ENCODE peak calls at places on chromosomes 7 and 10, in ten cellular contexts. C is lower lobe of right lung, W is GM23248, A is cardiac muscle cell, G is DND-41, R is AG10803, V is adrenal gland, Z is SK-N-SH, N is mammary epithelial cell, X is H1. T is an unnamed sample.

GRCh38 chr10:83806716-83807115 is 332.6 kb upstream of the GHITM start:
- DNase-seq in C (no peak), W (no peak), A (no peak), G (no peak), R (no peak), V (no peak), Z (peak), N (no peak), X (no peak), T (no peak)

GRCh38 chr7:3722396-3722846 is 421.4 kb downstream of the SDK1 start:
- DNase-seq in C (no peak), W (no peak), A (peak), G (no peak), R (no peak), V (no peak), Z (peak), N (no peak), X (peak), T (peak)

GRCh38 chr7:42758124-42758523 is 153.7 kb downstream of the C7orf25 start:
- DNase-seq in C (no peak), W (no peak), A (no peak), G (no peak), R (no peak), V (no peak), Z (no peak), N (no peak), X (no peak), T (no peak)

GRCh38 chr7:30468791-30469190 is 9.8 kb downstream of the NOD1 start:
- DNase-seq in C (no peak), W (peak), A (peak), G (no peak), R (peak), V (no peak), Z (no peak), N (no peak), X (no peak), T (no peak)

GRCh38 chr7:120996333-120996982 is 7.9 kb downstream of the CPED1 start:
- DNase-seq in C (peak), W (peak), A (peak), G (peak), R (peak), V (peak), Z (no peak), N (peak), X (no peak), T (no peak)

GRCh38 chr7:151632750-151633515 is 113.2 kb upstream of the RHEB start:
- DNase-seq in C (peak), W (peak), A (peak), G (no peak), R (peak), V (peak), Z (no peak), N (peak), X (peak), T (peak)

GRCh38 chr7:155544485-155544884 is 1.9 kb downstream of the CNPY1 start:
- DNase-seq in C (no peak), W (no peak), A (no peak), G (no peak), R (no peak), V (no peak), Z (no peak), N (no peak), X (no peak), T (no peak)

GRCh38 chr7:95927781-95928180 is 155.4 kb downstream of the DYNC1I1 start:
- DNase-seq in C (no peak), W (no peak), A (no peak), G (no peak), R (no peak), V (no peak), Z (peak), N (no peak), X (no peak), T (no peak)

GRCh38 chr10:13299437-13300287 is at the start of gene PHYH:
- DNase-seq in C (peak), W (peak), A (peak), G (peak), R (peak), V (peak), Z (peak), N (peak), X (peak), T (peak)

GRCh38 chr7:42628021-42628420 is 283.8 kb downstream of the C7orf25 start:
- DNase-seq in C (no peak), W (no peak), A (no peak), G (no peak), R (no peak), V (no peak), Z (no peak), N (no peak), X (no peak), T (no peak)

GRCh38 chr7:84331665-84332064 is 137.1 kb upstream of the SEMA3A start:
- DNase-seq in C (no peak), W (no peak), A (no peak), G (no peak), R (peak), V (no peak), Z (no peak), N (no peak), X (no peak), T (no peak)

DNA sequence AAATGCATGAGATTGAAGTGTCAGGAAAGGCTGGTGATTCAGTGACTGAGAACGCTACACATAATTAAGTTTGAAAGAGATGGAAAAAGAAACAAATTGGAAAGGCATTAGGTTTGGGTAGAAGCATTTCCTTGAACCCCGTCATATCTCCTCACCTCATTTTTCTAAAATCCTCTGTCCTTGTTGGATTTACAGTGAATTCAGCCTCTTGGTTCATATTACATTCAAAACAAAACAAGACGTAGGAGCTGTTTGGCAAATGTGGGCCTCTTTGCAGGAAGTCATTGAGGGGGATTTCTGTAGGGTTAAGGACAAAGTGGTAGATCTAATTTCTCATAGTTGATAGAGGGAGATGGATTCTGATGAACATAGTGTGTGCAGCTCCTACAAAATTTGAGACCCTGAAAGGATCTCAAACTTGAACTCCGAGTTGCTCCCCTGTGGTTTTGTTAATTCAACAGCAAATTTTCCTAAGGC is 628 bp downstream of the TBXAS1 start:
- DNase-seq in C (no peak), W (no peak), A (peak), G (no peak), R (no peak), V (no peak), Z (no peak), N (no peak), X (no peak), T (peak)
- H3K4me3 ChIP-seq in C (peak), W (no peak), A (no peak), G (no peak), R (no peak), V (no peak), Z (no peak), N (no peak), X (no peak), T (peak)

GRCh38 chr10:101235766-101236165 is 6.5 kb upstream of the LBX1 start:
- DNase-seq in C (no peak), W (no peak), A (no peak), G (no peak), R (no peak), V (no peak), Z (no peak), N (no peak), X (no peak), T (no peak)

GRCh38 chr10:101237908-101238731 is 8.9 kb upstream of the LBX1 start:
- DNase-seq in C (no peak), W (no peak), A (no peak), G (no peak), R (no peak), V (no peak), Z (no peak), N (no peak), X (no peak), T (no peak)

GRCh38 chr10:101237080-101237817 is 8.0 kb upstream of the LBX1 start:
- DNase-seq in C (no peak), W (no peak), A (no peak), G (no peak), R (no peak), V (no peak), Z (no peak), N (no peak), X (no peak), T (no peak)

GRCh38 chr10:101238732-101239105 is 9.5 kb upstream of the LBX1 start:
- DNase-seq in C (no peak), W (peak), A (peak), G (no peak), R (no peak), V (no peak), Z (no peak), N (no peak), X (no peak), T (no peak)

GRCh38 chr10:101236376-101237079 is 7.3 kb upstream of the LBX1 start:
- DNase-seq in C (no peak), W (peak), A (peak), G (no peak), R (no peak), V (no peak), Z (no peak), N (no peak), X (peak), T (no peak)
- H3K4me3 ChIP-seq in C (no peak), W (no peak), A (no peak), G (no peak), R (no peak), V (no peak), Z (no peak), N (no peak), X (peak), T (no peak)

GRCh38 chr7:28083998-28084985 is 96.3 kb downstream of the JAZF1 start:
- DNase-seq in C (no peak), W (no peak), A (no peak), G (no peak), R (peak), V (no peak), Z (no peak), N (no peak), X (no peak), T (no peak)
- H3K4me3 ChIP-seq in C (no peak), W (no peak), A (no peak), G (no peak), R (no peak), V (no peak), Z (no peak), N (no peak), X (no peak), T (no peak)

GRCh38 chr7:2627258-2628136 is 4.3 kb upstream of the TTYH3 start:
- DNase-seq in C (no peak), W (no peak), A (no peak), G (no peak), R (no peak), V (no peak), Z (no peak), N (no peak), X (no peak), T (no peak)

GRCh38 chr7:2629740-2630681 is 1.8 kb upstream of the TTYH3 start:
- DNase-seq in C (no peak), W (no peak), A (peak), G (no peak), R (peak), V (no peak), Z (no peak), N (peak), X (no peak), T (no peak)

GRCh38 chr7:2628891-2629290 is 2.9 kb upstream of the TTYH3 start:
- DNase-seq in C (no peak), W (no peak), A (no peak), G (no peak), R (no peak), V (no peak), Z (no peak), N (no peak), X (no peak), T (no peak)

GRCh38 chr7:2626498-2627117 is 5.2 kb upstream of the TTYH3 start:
- DNase-seq in C (no peak), W (no peak), A (peak), G (no peak), R (peak), V (no peak), Z (peak), N (no peak), X (no peak), T (no peak)

DNA sequence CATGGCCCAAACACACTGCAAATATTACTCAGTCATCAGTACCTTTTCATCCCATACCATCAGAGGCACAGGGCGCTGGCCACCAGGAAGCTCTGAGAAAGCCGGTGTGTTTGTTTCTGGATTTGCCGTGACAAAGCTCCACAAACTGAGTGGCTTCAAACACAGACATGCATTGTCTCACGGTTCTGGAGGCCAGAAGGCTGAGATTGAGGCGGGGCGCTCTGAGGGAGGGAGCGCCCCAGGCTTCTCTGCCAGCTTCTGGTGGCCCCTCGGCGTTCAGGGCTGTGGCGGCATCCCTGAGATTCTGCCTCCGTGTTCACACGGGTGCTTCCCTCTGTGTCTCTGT is 3.7 kb upstream of the TTYH3 start:
- DNase-seq in C (no peak), W (no peak), A (no peak), G (no peak), R (no peak), V (no peak), Z (no peak), N (no peak), X (no peak), T (no peak)
- H3K4me3 ChIP-seq in C (no peak), W (no peak), A (no peak), G (no peak), R (no peak), V (no peak), Z (no peak), N (no peak), X (no peak), T (no peak)

GRCh38 chr7:37448057-37448636 is 517 bp downstream of the ELMO1 start:
- DNase-seq in C (no peak), W (peak), A (no peak), G (peak), R (no peak), V (no peak), Z (peak), N (no peak), X (no peak), T (no peak)
- H3K4me3 ChIP-seq in C (peak), W (peak), A (peak), G (peak), R (peak), V (peak), Z (no peak), N (peak), X (peak), T (peak)

GRCh38 chr7:2030475-2031456 is 202.0 kb downstream of the MAD1L1 start:
- DNase-seq in C (peak), W (no peak), A (no peak), G (peak), R (no peak), V (no peak), Z (peak), N (no peak), X (no peak), T (no peak)
- H3K4me3 ChIP-seq in C (no peak), W (no peak), A (no peak), G (no peak), R (no peak), V (no peak), Z (no peak), N (no peak), X (no peak), T (no peak)